ENCODE peak calls at places on chromosome 2, in four cellular contexts. One of them, this sample, is unnamed.

GRCh38 chr2:120461546-120462537 is 115.9 kb downstream of the INHBB start:
- DNase-seq in Panc1: no peak
- DNase-seq in H4: no peak
- DNase-seq in G401: no peak
- DNase-seq in this sample: no peak

GRCh38 chr2:239711911-239712570 is 311.2 kb upstream of the HDAC4 start:
- DNase-seq in H4: no peak
- DNase-seq in Panc1: no peak
- DNase-seq in G401: no peak
- DNase-seq in this sample: no peak

GRCh38 chr2:228728961-228729360 is 542.1 kb downstream of the PID1 start:
- DNase-seq in Panc1: no peak
- DNase-seq in H4: no peak
- DNase-seq in G401: no peak
- DNase-seq in this sample: no peak

GRCh38 chr2:107362973-107363372 is 463.7 kb upstream of the RGPD4 start:
- DNase-seq in H4: no peak
- DNase-seq in Panc1: no peak
- DNase-seq in G401: no peak
- DNase-seq in this sample: no peak

GRCh38 chr2:29013046-29013780 is 32.1 kb downstream of the TOGARAM2 start:
- DNase-seq in Panc1: peak; percentile 1
- DNase-seq in H4: no peak
- DNase-seq in G401: no peak
- DNase-seq in this sample: no peak

GRCh38 chr2:64543006-64543697 is 19.0 kb downstream of the AFTPH start:
- DNase-seq in H4: no peak
- DNase-seq in G401: no peak
- DNase-seq in Panc1: no peak
- DNase-seq in this sample: no peak

GRCh38 chr2:100976634-100977391 is 25.3 kb upstream of the RPL31 start:
- DNase-seq in Panc1: no peak
- DNase-seq in H4: no peak
- DNase-seq in G401: no peak
- DNase-seq in this sample: peak; percentile 82

GRCh38 chr2:172962824-172963223 is 112.8 kb upstream of the MAP3K20 start:
- DNase-seq in G401: no peak
- DNase-seq in H4: peak; percentile 41
- DNase-seq in Panc1: no peak
- DNase-seq in this sample: peak; percentile 76

GRCh38 chr2:199928626-199929025 is 17.5 kb downstream of the C2orf69 start:
- DNase-seq in H4: no peak
- DNase-seq in Panc1: no peak
- DNase-seq in G401: no peak
- DNase-seq in this sample: no peak

GRCh38 chr2:146624429-146624828 is 1220.4 kb upstream of the ACVR2A start:
- DNase-seq in H4: no peak
- DNase-seq in G401: no peak
- DNase-seq in Panc1: no peak
- DNase-seq in this sample: no peak

GRCh38 chr2:136131961-136132839 is 14.3 kb upstream of the CXCR4 start:
- DNase-seq in G401: no peak
- DNase-seq in Panc1: no peak
- DNase-seq in H4: no peak
- DNase-seq in this sample: no peak

GRCh38 chr2:138502253-138503086 is 900 bp downstream of the SPOPL start:
- DNase-seq in Panc1: no peak
- DNase-seq in H4: no peak
- DNase-seq in G401: peak; percentile 66
- DNase-seq in this sample: peak; percentile 12

GRCh38 chr2:46302005-46302696 is 4.9 kb downstream of the EPAS1 start:
- DNase-seq in G401: no peak
- DNase-seq in H4: no peak
- DNase-seq in Panc1: no peak
- DNase-seq in this sample: no peak

GRCh38 chr2:18834341-18834740 is 245.0 kb upstream of the NT5C1B start:
- DNase-seq in H4: no peak
- DNase-seq in G401: peak; percentile 42
- DNase-seq in Panc1: no peak
- DNase-seq in this sample: peak; percentile 15

GRCh38 chr2:192267484-192267883 is 72.8 kb upstream of the TMEFF2 start:
- DNase-seq in G401: no peak
- DNase-seq in Panc1: peak; percentile 13
- DNase-seq in H4: peak; percentile 19
- DNase-seq in this sample: peak; percentile 3

GRCh38 chr2:181742908-181743722 is 62.8 kb upstream of the NEUROD1 start:
- DNase-seq in Panc1: peak; percentile 47
- DNase-seq in H4: peak; percentile 51
- DNase-seq in G401: peak; percentile 55
- DNase-seq in this sample: peak; percentile 46

GRCh38 chr2:131035112-131035825 is 58.0 kb downstream of the FAM168B start:
- DNase-seq in Panc1: no peak
- DNase-seq in H4: no peak
- DNase-seq in G401: no peak
- DNase-seq in this sample: no peak

GRCh38 chr2:160574472-160575140 is 81.0 kb upstream of the RBMS1 start:
- DNase-seq in H4: peak; percentile 10
- DNase-seq in Panc1: no peak
- DNase-seq in G401: no peak
- DNase-seq in this sample: peak; percentile 63

GRCh38 chr2:86491088-86491487 is 49.9 kb downstream of the KDM3A start:
- DNase-seq in G401: no peak
- DNase-seq in Panc1: no peak
- DNase-seq in H4: no peak
- DNase-seq in this sample: no peak

GRCh38 chr2:38207168-38207567 is 131.2 kb upstream of the CYP1B1 start:
- DNase-seq in G401: no peak
- DNase-seq in Panc1: no peak
- DNase-seq in H4: no peak
- DNase-seq in this sample: no peak

GRCh38 chr2:170813611-170814550 is 2.8 kb upstream of the GAD1 start:
- DNase-seq in Panc1: no peak
- DNase-seq in G401: no peak
- DNase-seq in H4: peak; percentile 32
- DNase-seq in this sample: peak; percentile 77

GRCh38 chr2:25453199-25453903 is 111.6 kb upstream of the DNMT3A start:
- DNase-seq in Panc1: no peak
- DNase-seq in H4: no peak
- DNase-seq in G401: no peak
- DNase-seq in this sample: no peak

This sample was measured in Daoy.